ENCODE peak calls at places on chromosomes 3 and 15, in nine cellular contexts. One of them, this sample, is unnamed.

GRCh38 chr3:8499181-8499611 is 2.4 kb upstream of the LMCD1 start:
- DNase-seq in NCI-H2081: no peak
- DNase-seq in H9: peak
- DNase-seq in HFF-Myc: no peak
- DNase-seq in T-helper 22 cell: no peak
- DNase-seq in stimulated activated CD8-positive, alpha-beta memory T cell treated with anti-CD3 and anti-CD28 coated beads, Interleukin-4, amount 100 ng/mL, for 48 hours: no peak
- DNase-seq in RPMI7951: peak
- DNase-seq in fibroblast of the aortic adventitia: no peak
- DNase-seq in GM12864: no peak
- DNase-seq in this sample: no peak

GRCh38 chr3:68876112-68876713 is 56.1 kb downstream of the TAFA4 start:
- DNase-seq in NCI-H2081: peak
- DNase-seq in H9: no peak
- DNase-seq in HFF-Myc: peak
- DNase-seq in T-helper 22 cell: no peak
- DNase-seq in stimulated activated CD8-positive, alpha-beta memory T cell treated with anti-CD3 and anti-CD28 coated beads, Interleukin-4, amount 100 ng/mL, for 48 hours: no peak
- DNase-seq in RPMI7951: peak
- DNase-seq in fibroblast of the aortic adventitia: peak
- DNase-seq in GM12864: peak
- DNase-seq in this sample: peak

GRCh38 chr3:159825216-159825854 is 163.3 kb upstream of the IL12A start:
- DNase-seq in NCI-H2081: no peak
- DNase-seq in H9: no peak
- DNase-seq in HFF-Myc: no peak
- DNase-seq in T-helper 22 cell: no peak
- DNase-seq in stimulated activated CD8-positive, alpha-beta memory T cell treated with anti-CD3 and anti-CD28 coated beads, Interleukin-4, amount 100 ng/mL, for 48 hours: no peak
- DNase-seq in RPMI7951: no peak
- DNase-seq in fibroblast of the aortic adventitia: peak
- DNase-seq in GM12864: no peak
- DNase-seq in this sample: no peak

GRCh38 chr3:151439652-151440125 is 21.2 kb downstream of the IGSF10 start:
- DNase-seq in NCI-H2081: peak
- DNase-seq in H9: no peak
- DNase-seq in HFF-Myc: peak
- DNase-seq in T-helper 22 cell: no peak
- DNase-seq in stimulated activated CD8-positive, alpha-beta memory T cell treated with anti-CD3 and anti-CD28 coated beads, Interleukin-4, amount 100 ng/mL, for 48 hours: no peak
- DNase-seq in RPMI7951: peak
- DNase-seq in fibroblast of the aortic adventitia: peak
- DNase-seq in GM12864: no peak
- DNase-seq in this sample: peak

GRCh38 chr3:161422171-161422693 is 50.9 kb upstream of the SPTSSB start:
- DNase-seq in NCI-H2081: no peak
- DNase-seq in H9: no peak
- DNase-seq in HFF-Myc: no peak
- DNase-seq in T-helper 22 cell: no peak
- DNase-seq in stimulated activated CD8-positive, alpha-beta memory T cell treated with anti-CD3 and anti-CD28 coated beads, Interleukin-4, amount 100 ng/mL, for 48 hours: no peak
- DNase-seq in RPMI7951: no peak
- DNase-seq in fibroblast of the aortic adventitia: no peak
- DNase-seq in GM12864: no peak
- DNase-seq in this sample: no peak

GRCh38 chr3:48432411-48433371 is 2.8 kb upstream of the PLXNB1 start:
- DNase-seq in NCI-H2081: no peak
- DNase-seq in H9: peak
- DNase-seq in HFF-Myc: no peak
- DNase-seq in T-helper 22 cell: no peak
- DNase-seq in stimulated activated CD8-positive, alpha-beta memory T cell treated with anti-CD3 and anti-CD28 coated beads, Interleukin-4, amount 100 ng/mL, for 48 hours: no peak
- DNase-seq in RPMI7951: no peak
- DNase-seq in fibroblast of the aortic adventitia: no peak
- DNase-seq in GM12864: no peak
- DNase-seq in this sample: no peak

GRCh38 chr3:72818915-72819314 is 29.3 kb downstream of the SHQ1 start:
- DNase-seq in NCI-H2081: no peak
- DNase-seq in H9: no peak
- DNase-seq in HFF-Myc: no peak
- DNase-seq in T-helper 22 cell: no peak
- DNase-seq in stimulated activated CD8-positive, alpha-beta memory T cell treated with anti-CD3 and anti-CD28 coated beads, Interleukin-4, amount 100 ng/mL, for 48 hours: no peak
- DNase-seq in RPMI7951: peak
- DNase-seq in fibroblast of the aortic adventitia: peak
- DNase-seq in GM12864: no peak
- DNase-seq in this sample: no peak

GRCh38 chr15:48887144-48887543 is 9.2 kb downstream of the EID1 start:
- DNase-seq in NCI-H2081: no peak
- DNase-seq in H9: no peak
- DNase-seq in HFF-Myc: no peak
- DNase-seq in T-helper 22 cell: no peak
- DNase-seq in stimulated activated CD8-positive, alpha-beta memory T cell treated with anti-CD3 and anti-CD28 coated beads, Interleukin-4, amount 100 ng/mL, for 48 hours: no peak
- DNase-seq in RPMI7951: no peak
- DNase-seq in fibroblast of the aortic adventitia: no peak
- DNase-seq in GM12864: no peak
- DNase-seq in this sample: no peak

GRCh38 chr15:89018235-89018634 is 70.0 kb upstream of the ABHD2 start:
- DNase-seq in NCI-H2081: no peak
- DNase-seq in H9: no peak
- DNase-seq in HFF-Myc: no peak
- DNase-seq in T-helper 22 cell: no peak
- DNase-seq in stimulated activated CD8-positive, alpha-beta memory T cell treated with anti-CD3 and anti-CD28 coated beads, Interleukin-4, amount 100 ng/mL, for 48 hours: no peak
- DNase-seq in RPMI7951: peak
- DNase-seq in fibroblast of the aortic adventitia: peak
- DNase-seq in GM12864: no peak
- DNase-seq in this sample: no peak

GRCh38 chr3:46942481-46943236 is 33.9 kb downstream of the CCDC12 start:
- DNase-seq in NCI-H2081: no peak
- DNase-seq in H9: no peak
- DNase-seq in HFF-Myc: no peak
- DNase-seq in T-helper 22 cell: no peak
- DNase-seq in stimulated activated CD8-positive, alpha-beta memory T cell treated with anti-CD3 and anti-CD28 coated beads, Interleukin-4, amount 100 ng/mL, for 48 hours: no peak
- DNase-seq in RPMI7951: no peak
- DNase-seq in fibroblast of the aortic adventitia: no peak
- DNase-seq in GM12864: no peak
- DNase-seq in this sample: no peak

GRCh38 chr3:56365905-56366640 is 102.2 kb downstream of the ERC2 start:
- DNase-seq in NCI-H2081: no peak
- DNase-seq in H9: no peak
- DNase-seq in HFF-Myc: no peak
- DNase-seq in T-helper 22 cell: no peak
- DNase-seq in stimulated activated CD8-positive, alpha-beta memory T cell treated with anti-CD3 and anti-CD28 coated beads, Interleukin-4, amount 100 ng/mL, for 48 hours: no peak
- DNase-seq in RPMI7951: no peak
- DNase-seq in fibroblast of the aortic adventitia: no peak
- DNase-seq in GM12864: no peak
- DNase-seq in this sample: no peak

GRCh38 chr15:53843869-53844569 is 84.6 kb upstream of the WDR72 start:
- DNase-seq in NCI-H2081: no peak
- DNase-seq in H9: no peak
- DNase-seq in HFF-Myc: no peak
- DNase-seq in T-helper 22 cell: no peak
- DNase-seq in stimulated activated CD8-positive, alpha-beta memory T cell treated with anti-CD3 and anti-CD28 coated beads, Interleukin-4, amount 100 ng/mL, for 48 hours: no peak
- DNase-seq in RPMI7951: no peak
- DNase-seq in fibroblast of the aortic adventitia: no peak
- DNase-seq in GM12864: no peak
- DNase-seq in this sample: no peak

GRCh38 chr3:46705022-46705530 is 3.9 kb downstream of the TMIE start:
- DNase-seq in NCI-H2081: peak
- DNase-seq in H9: peak
- DNase-seq in HFF-Myc: peak
- DNase-seq in T-helper 22 cell: peak
- DNase-seq in stimulated activated CD8-positive, alpha-beta memory T cell treated with anti-CD3 and anti-CD28 coated beads, Interleukin-4, amount 100 ng/mL, for 48 hours: peak
- DNase-seq in RPMI7951: peak
- DNase-seq in fibroblast of the aortic adventitia: peak
- DNase-seq in GM12864: no peak
- DNase-seq in this sample: peak

GRCh38 chr15:100689500-100689899 is 87.1 kb downstream of the ASB7 start:
- DNase-seq in NCI-H2081: no peak
- DNase-seq in H9: peak
- DNase-seq in HFF-Myc: no peak
- DNase-seq in T-helper 22 cell: no peak
- DNase-seq in stimulated activated CD8-positive, alpha-beta memory T cell treated with anti-CD3 and anti-CD28 coated beads, Interleukin-4, amount 100 ng/mL, for 48 hours: no peak
- DNase-seq in RPMI7951: no peak
- DNase-seq in fibroblast of the aortic adventitia: no peak
- DNase-seq in GM12864: no peak
- DNase-seq in this sample: no peak

GRCh38 chr15:75001310-75001709 is 5.9 kb downstream of the SCAMP5 start:
- DNase-seq in NCI-H2081: no peak
- DNase-seq in H9: no peak
- DNase-seq in HFF-Myc: no peak
- DNase-seq in T-helper 22 cell: no peak
- DNase-seq in stimulated activated CD8-positive, alpha-beta memory T cell treated with anti-CD3 and anti-CD28 coated beads, Interleukin-4, amount 100 ng/mL, for 48 hours: no peak
- DNase-seq in RPMI7951: no peak
- DNase-seq in fibroblast of the aortic adventitia: no peak
- DNase-seq in GM12864: no peak
- DNase-seq in this sample: no peak

GRCh38 chr15:86300371-86301106 is 220.9 kb downstream of the AGBL1 start:
- DNase-seq in NCI-H2081: no peak
- DNase-seq in H9: no peak
- DNase-seq in HFF-Myc: no peak
- DNase-seq in T-helper 22 cell: no peak
- DNase-seq in stimulated activated CD8-positive, alpha-beta memory T cell treated with anti-CD3 and anti-CD28 coated beads, Interleukin-4, amount 100 ng/mL, for 48 hours: no peak
- DNase-seq in RPMI7951: no peak
- DNase-seq in fibroblast of the aortic adventitia: no peak
- DNase-seq in GM12864: no peak
- DNase-seq in this sample: no peak

GRCh38 chr3:132198601-132199000 is 118.6 kb upstream of the ACP3 start:
- DNase-seq in NCI-H2081: no peak
- DNase-seq in H9: no peak
- DNase-seq in HFF-Myc: no peak
- DNase-seq in T-helper 22 cell: no peak
- DNase-seq in stimulated activated CD8-positive, alpha-beta memory T cell treated with anti-CD3 and anti-CD28 coated beads, Interleukin-4, amount 100 ng/mL, for 48 hours: no peak
- DNase-seq in RPMI7951: no peak
- DNase-seq in fibroblast of the aortic adventitia: no peak
- DNase-seq in GM12864: no peak
- DNase-seq in this sample: no peak

GRCh38 chr3:169007145-169007544 is 656.4 kb downstream of the MECOM start:
- DNase-seq in NCI-H2081: no peak
- DNase-seq in H9: no peak
- DNase-seq in HFF-Myc: no peak
- DNase-seq in T-helper 22 cell: no peak
- DNase-seq in stimulated activated CD8-positive, alpha-beta memory T cell treated with anti-CD3 and anti-CD28 coated beads, Interleukin-4, amount 100 ng/mL, for 48 hours: no peak
- DNase-seq in RPMI7951: no peak
- DNase-seq in fibroblast of the aortic adventitia: no peak
- DNase-seq in GM12864: no peak
- DNase-seq in this sample: no peak

GRCh38 chr15:50791537-50791885 is 26.0 kb upstream of the SPPL2A start:
- DNase-seq in NCI-H2081: no peak
- DNase-seq in H9: no peak
- DNase-seq in HFF-Myc: no peak
- DNase-seq in T-helper 22 cell: no peak
- DNase-seq in stimulated activated CD8-positive, alpha-beta memory T cell treated with anti-CD3 and anti-CD28 coated beads, Interleukin-4, amount 100 ng/mL, for 48 hours: no peak
- DNase-seq in RPMI7951: no peak
- DNase-seq in fibroblast of the aortic adventitia: no peak
- DNase-seq in GM12864: no peak
- DNase-seq in this sample: no peak

GRCh38 chr3:113948015-113948917 is 453 bp downstream of the ZDHHC23 start:
- DNase-seq in NCI-H2081: no peak
- DNase-seq in H9: peak
- DNase-seq in HFF-Myc: no peak
- DNase-seq in T-helper 22 cell: no peak
- DNase-seq in stimulated activated CD8-positive, alpha-beta memory T cell treated with anti-CD3 and anti-CD28 coated beads, Interleukin-4, amount 100 ng/mL, for 48 hours: peak
- DNase-seq in RPMI7951: no peak
- DNase-seq in fibroblast of the aortic adventitia: no peak
- DNase-seq in GM12864: no peak
- DNase-seq in this sample: no peak

GRCh38 chr15:101035611-101036010 is 116.5 kb downstream of the LRRK1 start:
- DNase-seq in NCI-H2081: no peak
- DNase-seq in H9: no peak
- DNase-seq in HFF-Myc: no peak
- DNase-seq in T-helper 22 cell: no peak
- DNase-seq in stimulated activated CD8-positive, alpha-beta memory T cell treated with anti-CD3 and anti-CD28 coated beads, Interleukin-4, amount 100 ng/mL, for 48 hours: no peak
- DNase-seq in RPMI7951: no peak
- DNase-seq in fibroblast of the aortic adventitia: no peak
- DNase-seq in GM12864: peak
- DNase-seq in this sample: no peak

GRCh38 chr3:157857461-157857860 is 248.8 kb downstream of the SHOX2 start:
- DNase-seq in NCI-H2081: no peak
- DNase-seq in H9: no peak
- DNase-seq in HFF-Myc: no peak
- DNase-seq in T-helper 22 cell: no peak
- DNase-seq in stimulated activated CD8-positive, alpha-beta memory T cell treated with anti-CD3 and anti-CD28 coated beads, Interleukin-4, amount 100 ng/mL, for 48 hours: no peak
- DNase-seq in RPMI7951: no peak
- DNase-seq in fibroblast of the aortic adventitia: no peak
- DNase-seq in GM12864: no peak
- DNase-seq in this sample: no peak

GRCh38 chr3:14452676-14453367 is 50.4 kb downstream of the SLC6A6 start:
- DNase-seq in NCI-H2081: peak
- DNase-seq in H9: no peak
- DNase-seq in HFF-Myc: peak
- DNase-seq in T-helper 22 cell: no peak
- DNase-seq in stimulated activated CD8-positive, alpha-beta memory T cell treated with anti-CD3 and anti-CD28 coated beads, Interleukin-4, amount 100 ng/mL, for 48 hours: no peak
- DNase-seq in RPMI7951: peak
- DNase-seq in fibroblast of the aortic adventitia: peak
- DNase-seq in GM12864: no peak
- DNase-seq in this sample: peak

GRCh38 chr3:87199621-87200020 is 27.5 kb upstream of the CHMP2B start:
- DNase-seq in NCI-H2081: no peak
- DNase-seq in H9: no peak
- DNase-seq in HFF-Myc: no peak
- DNase-seq in T-helper 22 cell: no peak
- DNase-seq in stimulated activated CD8-positive, alpha-beta memory T cell treated with anti-CD3 and anti-CD28 coated beads, Interleukin-4, amount 100 ng/mL, for 48 hours: no peak
- DNase-seq in RPMI7951: no peak
- DNase-seq in fibroblast of the aortic adventitia: no peak
- DNase-seq in GM12864: no peak
- DNase-seq in this sample: no peak

GRCh38 chr15:82530606-82531379 is 9.5 kb downstream of the RPS17 start:
- DNase-seq in NCI-H2081: no peak
- DNase-seq in H9: peak
- DNase-seq in HFF-Myc: no peak
- DNase-seq in T-helper 22 cell: peak
- DNase-seq in stimulated activated CD8-positive, alpha-beta memory T cell treated with anti-CD3 and anti-CD28 coated beads, Interleukin-4, amount 100 ng/mL, for 48 hours: peak
- DNase-seq in RPMI7951: peak
- DNase-seq in fibroblast of the aortic adventitia: peak
- DNase-seq in GM12864: no peak
- DNase-seq in this sample: peak

GRCh38 chr3:30370681-30371271 is 235.6 kb upstream of the TGFBR2 start:
- DNase-seq in NCI-H2081: no peak
- DNase-seq in H9: no peak
- DNase-seq in HFF-Myc: peak
- DNase-seq in T-helper 22 cell: no peak
- DNase-seq in stimulated activated CD8-positive, alpha-beta memory T cell treated with anti-CD3 and anti-CD28 coated beads, Interleukin-4, amount 100 ng/mL, for 48 hours: no peak
- DNase-seq in RPMI7951: no peak
- DNase-seq in fibroblast of the aortic adventitia: peak
- DNase-seq in GM12864: no peak
- DNase-seq in this sample: peak

GRCh38 chr3:167882057-167882667 is 146.6 kb downstream of the SERPINI1 start:
- DNase-seq in NCI-H2081: peak
- DNase-seq in H9: no peak
- DNase-seq in HFF-Myc: peak
- DNase-seq in T-helper 22 cell: no peak
- DNase-seq in stimulated activated CD8-positive, alpha-beta memory T cell treated with anti-CD3 and anti-CD28 coated beads, Interleukin-4, amount 100 ng/mL, for 48 hours: no peak
- DNase-seq in RPMI7951: peak
- DNase-seq in fibroblast of the aortic adventitia: peak
- DNase-seq in GM12864: peak
- DNase-seq in this sample: peak

GRCh38 chr3:17088602-17089313 is 204.0 kb downstream of the PLCL2 start:
- DNase-seq in NCI-H2081: no peak
- DNase-seq in H9: no peak
- DNase-seq in HFF-Myc: no peak
- DNase-seq in T-helper 22 cell: no peak
- DNase-seq in stimulated activated CD8-positive, alpha-beta memory T cell treated with anti-CD3 and anti-CD28 coated beads, Interleukin-4, amount 100 ng/mL, for 48 hours: peak
- DNase-seq in RPMI7951: no peak
- DNase-seq in fibroblast of the aortic adventitia: no peak
- DNase-seq in GM12864: no peak
- DNase-seq in this sample: no peak

GRCh38 chr3:113812854-113813253 is 25.7 kb upstream of the GRAMD1C start:
- DNase-seq in NCI-H2081: no peak
- DNase-seq in H9: no peak
- DNase-seq in HFF-Myc: no peak
- DNase-seq in T-helper 22 cell: no peak
- DNase-seq in stimulated activated CD8-positive, alpha-beta memory T cell treated with anti-CD3 and anti-CD28 coated beads, Interleukin-4, amount 100 ng/mL, for 48 hours: no peak
- DNase-seq in RPMI7951: no peak
- DNase-seq in fibroblast of the aortic adventitia: no peak
- DNase-seq in GM12864: no peak
- DNase-seq in this sample: no peak

This sample was measured in pulmonary artery endothelial cell.